ENCODE peak calls at places on chromosomes 6 and 20, in seven cellular contexts. Q is ovary, M is HepG2, A is heart right ventricle, L is dorsolateral prefrontal cortex, Y is lower lobe of right lung, W is pancreas. O is an unnamed sample.

GRCh38 chr20:58407201-58407873 is 18.3 kb downstream of the VAPB start:
- DNase-seq in M (no peak), Y (no peak), L (no peak), A (no peak), W (no peak), Q (no peak), O (peak)

GRCh38 chr6:149045404-149045803 is 272.1 kb upstream of the TAB2 start:
- DNase-seq in A (no peak), Q (no peak), Y (no peak), M (peak), L (no peak), W (no peak), O (no peak)

GRCh38 chr6:106939848-106940247 is 34.7 kb downstream of the CD24 start:
- DNase-seq in Q (no peak), L (no peak), Y (no peak), M (no peak), W (no peak), A (no peak), O (no peak)

GRCh38 chr6:143267740-143268139 is 182.8 kb downstream of the ADAT2 start:
- DNase-seq in W (no peak), M (peak), Y (no peak), A (no peak), L (no peak), Q (no peak), O (no peak)

GRCh38 chr6:75171151-75171550 is 34.7 kb downstream of the COL12A1 start:
- DNase-seq in Q (no peak), A (no peak), Y (no peak), L (no peak), W (no peak), M (no peak), O (no peak)

GRCh38 chr6:83311231-83311630 is 118.1 kb downstream of the RWDD2A start:
- DNase-seq in A (no peak), Y (no peak), Q (no peak), W (no peak), M (no peak), L (no peak), O (no peak)

GRCh38 chr20:49810491-49811190 is 2.0 kb upstream of the SLC9A8 start:
- DNase-seq in A (no peak), M (no peak), Y (no peak), W (no peak), Q (no peak), L (no peak), O (no peak)

GRCh38 chr6:14728396-14729024 is 517.4 kb upstream of the JARID2 start:
- DNase-seq in W (no peak), M (no peak), Y (peak), Q (peak), L (no peak), A (no peak), O (peak)

GRCh38 chr20:3218307-3218988 is 9.2 kb downstream of the ITPA start:
- DNase-seq in W (peak), L (no peak), A (peak), Q (peak), M (peak), Y (peak), O (peak)

GRCh38 chr6:43575105-43575771 is 600 bp downstream of the XPO5 start:
- DNase-seq in L (no peak), Y (peak), M (peak), A (no peak), W (no peak), Q (no peak), O (peak)

GRCh38 chr6:67073938-67074337 is 1366.9 kb upstream of the EYS start:
- DNase-seq in M (no peak), Y (no peak), L (no peak), W (no peak), Q (no peak), A (no peak), O (no peak)

GRCh38 chr6:82006027-82006738 is 241.4 kb downstream of the IBTK start:
- DNase-seq in L (no peak), Q (no peak), Y (peak), M (peak), A (no peak), W (no peak), O (no peak)

GRCh38 chr6:35576647-35577046 is 64.0 kb upstream of the TULP1 start:
- DNase-seq in Y (no peak), M (no peak), W (no peak), L (no peak), A (no peak), Q (no peak), O (no peak)

GRCh38 chr6:44128020-44128917 is 915 bp downstream of the TMEM63B start:
- DNase-seq in W (peak), A (peak), M (peak), Y (peak), L (no peak), Q (peak), O (peak)

GRCh38 chr20:23754731-23755130 is 4.0 kb upstream of the CST1 start:
- DNase-seq in W (no peak), A (no peak), Q (no peak), Y (no peak), M (no peak), L (no peak), O (no peak)

GRCh38 chr20:52454660-52455059 is 263.1 kb upstream of the ZFP64 start:
- DNase-seq in Q (no peak), M (no peak), W (no peak), A (no peak), Y (no peak), L (no peak), O (no peak)

GRCh38 chr6:53896237-53896636 is 101.4 kb downstream of the LRRC1 start:
- DNase-seq in Y (no peak), M (peak), L (no peak), Q (no peak), W (no peak), A (no peak), O (peak)

GRCh38 chr20:44001667-44002596 is 87.3 kb downstream of the TOX2 start:
- DNase-seq in W (no peak), M (no peak), Q (no peak), A (no peak), Y (no peak), L (no peak), O (no peak)

GRCh38 chr6:52284131-52284459 is 447 bp downstream of the MCM3 start:
- DNase-seq in M (peak), Y (peak), Q (no peak), L (peak), A (peak), W (peak), O (peak)

GRCh38 chr20:1654994-1655393 is 2.6 kb downstream of the SIRPG start:
- DNase-seq in Y (no peak), L (no peak), W (no peak), A (no peak), Q (no peak), M (no peak), O (no peak)

GRCh38 chr6:145044606-145045275 is 690.6 kb downstream of the EPM2A start:
- DNase-seq in A (no peak), Y (no peak), L (no peak), W (no peak), Q (no peak), M (no peak), O (no peak)

GRCh38 chr6:144768676-144769599 is 483.8 kb downstream of the UTRN start:
- DNase-seq in L (no peak), Q (no peak), M (no peak), W (peak), A (no peak), Y (no peak), O (no peak)

GRCh38 chr6:14862845-14863244 is 383.0 kb upstream of the JARID2 start:
- DNase-seq in Y (no peak), W (no peak), A (no peak), L (no peak), M (no peak), Q (no peak), O (no peak)

GRCh38 chr6:80060774-80061173 is 45.7 kb upstream of the BCKDHB start:
- DNase-seq in M (no peak), Q (no peak), Y (no peak), L (no peak), A (no peak), W (no peak), O (no peak)

GRCh38 chr6:34145161-34146020 is 496 bp downstream of the GRM4 start:
- DNase-seq in W (peak), Y (peak), Q (peak), L (no peak), M (no peak), A (no peak), O (peak)
- TF ChIP-seq CTCF in W (no peak), Y (no peak), Q (no peak), L (no peak), M (no peak), A (no peak), O (no peak)

DNA sequence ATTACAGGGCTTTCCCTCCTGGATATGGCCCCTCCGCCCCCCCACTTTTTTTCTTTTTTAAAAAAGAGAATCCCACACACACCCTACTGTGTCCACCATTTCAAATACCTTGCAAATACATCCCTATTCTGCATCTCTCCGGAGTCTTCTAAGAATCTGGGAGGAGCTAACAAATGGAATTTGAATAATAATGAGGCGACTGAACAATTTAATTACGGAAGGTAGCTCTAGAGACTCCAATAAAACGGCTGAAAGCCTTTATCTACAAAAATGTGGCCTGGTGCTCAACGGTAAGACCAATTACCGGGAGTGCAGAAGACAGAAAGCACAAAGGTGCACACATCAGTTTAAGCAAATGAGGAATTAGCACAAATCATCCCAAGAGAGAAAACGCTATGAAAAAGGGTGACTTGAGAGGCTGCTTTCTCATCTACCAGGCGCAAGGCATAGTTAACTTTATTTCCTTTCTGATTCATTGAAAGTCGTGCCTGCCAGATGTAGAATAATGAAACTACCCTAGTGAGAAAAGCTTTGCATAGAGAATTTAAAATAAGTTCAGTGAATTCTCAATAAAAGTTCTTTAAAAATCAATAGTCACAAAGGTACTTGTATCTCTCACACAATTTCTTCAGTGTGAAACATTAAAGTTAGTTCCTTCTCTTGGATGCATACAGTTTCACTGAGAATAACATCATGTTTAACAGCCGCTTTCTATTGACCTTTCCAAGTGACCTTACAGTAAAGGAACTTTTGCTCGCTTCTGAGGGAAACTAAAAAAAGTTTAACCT is 1.6 kb downstream of the RRAGD start:
- DNase-seq in L (no peak), A (no peak), W (no peak), M (no peak), Y (no peak), Q (no peak), O (no peak)
- H3K27ac ChIP-seq in L (peak), A (peak), W (peak), M (no peak), Y (peak), Q (no peak), O (no peak)

DNA sequence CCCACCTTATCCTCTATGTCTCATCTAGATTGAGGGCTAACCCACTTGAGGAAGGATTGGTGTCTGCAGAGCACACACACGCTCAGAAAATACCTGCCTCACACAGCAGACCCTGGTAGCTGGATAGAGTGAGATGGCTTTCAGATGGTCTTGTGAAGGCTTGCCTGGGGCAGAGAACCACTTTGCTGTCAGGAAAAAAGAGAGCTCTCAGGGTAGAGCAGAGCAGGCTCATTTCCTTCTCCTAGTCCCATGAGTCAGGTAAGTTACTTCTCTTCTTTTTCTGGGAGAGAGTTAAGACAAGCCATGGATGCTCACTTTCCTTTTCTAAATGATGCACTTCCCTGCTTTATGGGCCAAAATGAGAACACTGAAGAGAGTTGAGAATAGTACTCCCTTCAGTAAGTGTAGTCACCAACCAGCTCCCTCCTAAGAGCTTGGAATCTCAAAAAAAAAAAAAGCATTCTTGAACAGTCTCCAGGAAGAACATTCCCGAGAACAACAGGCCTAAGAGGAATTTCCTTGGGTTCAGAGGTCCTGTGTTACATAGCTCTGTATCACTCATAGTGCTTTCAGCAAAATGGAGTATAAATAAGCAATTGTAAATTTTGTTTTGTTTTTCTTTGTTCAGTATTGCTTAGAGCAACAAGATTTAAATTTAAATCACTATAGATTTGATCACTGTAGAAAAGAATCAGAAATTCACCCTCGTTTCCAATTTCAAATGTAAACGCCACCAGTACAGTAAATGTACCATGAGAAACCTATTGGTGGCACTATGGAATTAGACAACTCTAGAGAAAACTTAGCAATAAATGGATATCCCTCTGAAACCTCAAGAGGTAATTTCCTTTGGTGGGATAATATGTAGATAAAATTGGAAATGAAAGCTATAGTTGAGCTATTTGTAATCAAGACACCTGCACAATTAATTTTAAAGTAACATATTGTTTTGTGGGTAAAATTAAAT is 530.3 kb downstream of the RFPL4B start:
- DNase-seq in L (no peak), Y (no peak), M (no peak), W (no peak), Q (no peak), A (no peak), O (peak)
- TF ChIP-seq CTCF in L (no peak), Y (no peak), M (peak), W (no peak), Q (no peak), A (no peak), O (no peak)

DNA sequence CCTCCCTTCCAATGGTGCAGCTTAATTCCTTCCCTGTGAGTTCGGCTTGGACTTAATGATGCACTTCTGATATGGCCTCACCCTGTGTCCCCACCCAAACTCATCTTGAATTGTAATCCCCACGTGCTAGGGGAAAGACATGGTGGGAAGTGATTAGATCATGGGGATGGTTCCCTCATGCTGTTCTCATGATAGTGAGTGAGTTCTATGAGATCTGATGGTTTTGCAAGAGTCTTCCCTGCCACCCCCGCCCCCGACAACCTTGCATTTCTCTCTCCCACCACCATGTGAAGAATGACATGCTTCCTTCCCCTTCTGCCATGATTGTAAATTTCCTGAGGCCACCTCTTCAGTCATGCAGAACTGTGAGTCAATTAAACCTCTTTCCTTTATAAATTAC is 50.3 kb upstream of the HLA-G start:
- DNase-seq in L (no peak), M (no peak), Q (no peak), W (no peak), Y (no peak), A (no peak), O (no peak)
- H3K27ac ChIP-seq in L (no peak), M (no peak), Q (no peak), W (no peak), Y (no peak), A (no peak), O (no peak)

GRCh38 chr6:157898169-157898568 is 75.1 kb downstream of the SNX9 start:
- DNase-seq in M (no peak), A (no peak), Q (no peak), W (no peak), Y (no peak), L (peak), O (no peak)
- TF ChIP-seq CTCF in M (peak), A (no peak), Q (no peak), W (no peak), Y (no peak), L (no peak), O (no peak)

GRCh38 chr6:10407018-10407673 is 7.7 kb downstream of the TFAP2A start:
- DNase-seq in A (no peak), Q (no peak), L (no peak), W (no peak), M (no peak), Y (no peak), O (no peak)

GRCh38 chr6:10407674-10408054 is 7.2 kb downstream of the TFAP2A start:
- DNase-seq in W (no peak), A (no peak), Y (no peak), L (no peak), M (no peak), Q (no peak), O (no peak)

GRCh38 chr6:10404799-10405524 is 9.9 kb downstream of the TFAP2A start:
- DNase-seq in A (no peak), Q (no peak), W (no peak), M (no peak), L (no peak), Y (no peak), O (peak)

GRCh38 chr6:10404107-10404798 is 10.6 kb downstream of the TFAP2A start:
- DNase-seq in Q (peak), Y (peak), W (peak), L (peak), M (no peak), A (peak), O (peak)

DNA sequence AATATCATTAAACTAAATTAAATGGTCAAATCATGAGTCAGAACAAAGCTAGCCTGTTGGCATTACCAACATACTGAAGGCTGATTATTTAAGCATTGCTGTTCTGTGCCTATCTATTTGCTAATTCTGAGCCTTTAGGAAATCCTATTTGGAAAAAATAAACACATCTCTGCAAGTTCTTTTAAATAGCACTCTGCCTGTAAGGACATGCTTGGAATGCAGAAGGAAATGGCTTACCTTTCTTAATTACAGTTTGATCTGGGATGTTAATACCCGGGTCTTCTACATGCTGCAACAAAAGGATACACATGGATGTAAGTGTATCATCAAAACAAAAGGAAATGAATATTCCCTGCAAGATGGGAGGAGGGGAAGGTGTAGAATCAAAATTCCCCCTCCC is 8.3 kb downstream of the TFAP2A start:
- DNase-seq in L (no peak), Q (no peak), M (no peak), Y (no peak), W (no peak), A (no peak), O (peak)
- H3K27ac ChIP-seq in L (no peak), Q (no peak), M (no peak), Y (no peak), W (no peak), A (no peak), O (no peak)

GRCh38 chr6:90278129-90278528 is 18.5 kb downstream of the BACH2 start:
- DNase-seq in M (no peak), W (no peak), A (no peak), L (no peak), Q (no peak), Y (no peak), O (no peak)

GRCh38 chr6:90273863-90274262 is 22.8 kb downstream of the BACH2 start:
- DNase-seq in Y (no peak), L (no peak), Q (no peak), W (no peak), A (no peak), M (no peak), O (no peak)

GRCh38 chr6:90271831-90272230 is 24.8 kb downstream of the BACH2 start:
- DNase-seq in Q (no peak), A (no peak), L (no peak), M (no peak), Y (no peak), W (no peak), O (no peak)

GRCh38 chr6:90277301-90278011 is 19.2 kb downstream of the BACH2 start:
- DNase-seq in M (no peak), A (no peak), L (no peak), Q (no peak), W (no peak), Y (no peak), O (no peak)

DNA sequence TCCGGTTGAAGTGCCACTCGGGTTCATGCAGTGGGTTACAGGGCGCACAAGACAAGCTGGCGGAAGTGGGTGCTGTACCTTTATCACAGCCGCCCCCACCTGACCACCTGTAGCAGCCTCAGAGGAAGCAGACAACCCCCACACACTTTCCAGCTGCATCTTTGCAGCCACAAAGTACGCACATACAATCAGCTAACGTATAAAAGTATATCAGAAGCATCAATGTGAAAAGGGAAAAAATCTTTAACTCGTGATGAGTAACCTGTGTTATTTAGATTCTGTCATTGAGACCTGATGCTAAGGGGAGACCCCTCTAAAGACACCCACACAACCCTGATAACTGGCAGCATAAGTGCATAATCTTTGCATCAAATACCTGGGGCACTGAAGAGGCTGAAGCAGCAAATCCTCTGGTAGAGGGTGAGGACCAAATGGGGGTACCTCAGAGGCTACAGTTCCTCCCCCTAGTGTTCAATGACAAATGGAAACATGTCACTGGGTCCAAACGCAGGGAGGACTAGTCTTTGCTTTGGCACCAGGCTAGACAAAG is 22.1 kb downstream of the BACH2 start:
- DNase-seq in Y (peak), A (no peak), L (no peak), M (no peak), W (no peak), Q (no peak), O (no peak)
- TF ChIP-seq CTCF in Y (no peak), A (no peak), L (no peak), M (peak), W (no peak), Q (no peak), O (no peak)

GRCh38 chr20:63978319-63979220 is 872 bp downstream of the SAMD10 start:
- DNase-seq in M (peak), A (peak), Q (peak), W (peak), Y (peak), L (no peak), O (peak)
- H3K27ac ChIP-seq in M (peak), A (peak), Q (no peak), W (peak), Y (peak), L (peak), O (peak)